ENCODE peak calls at places on chromosomes 6 and 20, in four cellular contexts. L is K562, P is SK-N-SH, N is GM12878. I is an unnamed sample.

GRCh38 chr6:139356924-139357323 is 17.5 kb downstream of the CITED2 start:
- DNase-seq in L (no peak), P (no peak), N (no peak), I (no peak)

GRCh38 chr20:61802721-61803311 is 262.9 kb downstream of the TAF4 start:
- DNase-seq in L (no peak), P (no peak), N (no peak), I (no peak)

GRCh38 chr20:44188752-44189151 is 1.8 kb upstream of the JPH2 start:
- DNase-seq in L (no peak), P (no peak), N (no peak), I (no peak)

GRCh38 chr20:51272392-51272791 is 249.5 kb upstream of the KCNG1 start:
- DNase-seq in L (no peak), P (no peak), N (no peak), I (no peak)

GRCh38 chr6:3165631-3166534 is 8.5 kb upstream of the TUBB2A start:
- DNase-seq in L (peak), P (no peak), N (no peak), I (no peak)

GRCh38 chr6:74259931-74260330 is 563.9 kb downstream of the CD109 start:
- DNase-seq in L (no peak), P (no peak), N (no peak), I (no peak)

GRCh38 chr6:121630716-121631115 is 195.3 kb downstream of the GJA1 start:
- DNase-seq in L (no peak), P (no peak), N (no peak), I (no peak)

GRCh38 chr6:55449219-55449618 is 122.0 kb downstream of the GFRAL start:
- DNase-seq in L (no peak), P (no peak), N (no peak), I (no peak)

GRCh38 chr6:46190889-46191288 is 20.1 kb upstream of the ENPP5 start:
- DNase-seq in L (no peak), P (no peak), N (no peak), I (no peak)

GRCh38 chr6:143176090-143177021 is 115.7 kb downstream of the AIG1 start:
- DNase-seq in L (peak), P (no peak), N (no peak), I (peak)

GRCh38 chr20:50283922-50284810 is 93.5 kb downstream of the CEBPB start:
- DNase-seq in L (no peak), P (no peak), N (no peak), I (no peak)

GRCh38 chr6:13415276-13415675 is 72.1 kb downstream of the GFOD1 start:
- DNase-seq in L (no peak), P (no peak), N (no peak), I (no peak)

DNA sequence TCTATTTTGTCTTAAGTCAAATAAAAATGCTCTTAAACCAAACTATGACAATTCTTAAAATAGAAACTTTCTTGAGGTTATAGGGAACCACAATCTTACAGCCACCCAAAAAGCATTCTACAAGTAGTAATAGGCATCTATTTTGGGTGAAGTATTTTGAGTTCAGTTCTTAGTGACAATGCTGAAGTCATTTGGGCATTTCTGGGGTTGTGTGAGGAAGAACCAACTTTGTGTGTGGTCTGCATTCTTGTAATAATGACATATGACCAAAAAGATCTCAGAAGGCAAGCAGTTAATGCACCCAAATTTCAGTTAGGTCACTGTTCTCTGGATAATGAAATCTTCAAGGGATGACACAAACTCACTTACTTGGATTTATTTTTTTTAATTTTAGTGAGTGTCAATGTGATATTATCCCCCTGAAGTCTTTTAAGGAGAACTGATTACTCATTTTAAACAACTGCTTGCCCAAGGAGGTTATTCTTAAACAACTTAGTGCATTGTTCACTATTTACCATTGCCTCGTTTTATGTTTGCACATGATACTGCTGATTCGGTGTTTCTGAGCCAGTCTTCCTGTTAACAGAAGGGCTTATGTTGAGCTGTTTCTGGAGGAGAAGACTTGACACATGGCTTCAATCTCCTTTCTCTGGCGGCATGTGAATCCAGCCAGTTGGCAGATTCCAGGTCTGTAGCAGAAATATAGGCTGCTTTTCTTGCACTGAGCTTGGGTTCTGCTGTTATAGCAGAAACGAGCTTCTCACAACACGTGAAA is 618.9 kb downstream of the BCKDHB start:
- DNase-seq in L (no peak), P (no peak), N (no peak), I (no peak)
- TF ChIP-seq NRF1 in L (no peak), P (no peak), N (no peak), I (no peak)

DNA sequence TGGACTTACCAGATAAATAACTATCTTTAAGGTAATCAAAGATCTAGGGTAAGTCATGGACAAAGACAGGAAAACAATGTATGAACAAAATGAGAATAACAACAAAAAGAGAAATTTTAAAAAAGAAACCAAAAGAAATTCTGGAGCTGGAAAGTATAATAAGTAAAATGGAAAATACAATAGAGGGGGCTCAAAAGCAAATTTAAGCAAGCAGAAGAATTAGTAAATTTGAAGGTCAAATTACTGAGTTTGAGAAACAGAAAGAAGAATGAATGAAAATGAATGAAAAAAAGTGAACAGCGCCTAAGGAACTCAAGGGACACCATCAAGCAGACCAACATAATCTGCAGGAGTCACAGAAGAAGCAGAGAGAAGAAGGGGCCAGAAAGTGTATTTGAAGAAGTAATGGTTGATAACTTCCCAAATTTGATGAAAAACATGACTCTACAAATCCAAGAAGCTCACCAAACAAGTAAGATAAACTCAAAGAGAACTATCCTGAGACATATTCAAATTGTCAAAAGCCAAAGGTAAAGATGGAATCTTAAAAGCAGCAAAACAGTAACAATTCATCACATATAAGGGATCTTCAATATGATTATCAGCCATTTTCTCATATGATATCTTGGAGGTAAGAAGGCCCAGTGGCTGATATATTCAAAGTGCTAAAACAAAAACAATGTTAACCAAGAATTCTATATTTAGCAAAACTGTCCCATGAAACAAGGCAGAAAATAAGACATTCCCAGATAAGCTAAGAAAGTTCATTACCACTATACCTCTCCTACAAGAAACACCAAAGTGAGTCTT is 218.5 kb downstream of the FOXC1 start:
- DNase-seq in L (no peak), P (no peak), N (no peak), I (no peak)
- TF ChIP-seq NRF1 in L (no peak), P (no peak), N (no peak), I (no peak)

GRCh38 chr6:34190504-34191122 is 44.7 kb upstream of the GRM4 start:
- DNase-seq in L (no peak), P (no peak), N (no peak), I (no peak)
- TF ChIP-seq NRF1 in L (no peak), P (no peak), N (no peak), I (no peak)

GRCh38 chr6:32462609-32463008 is 22.9 kb downstream of the HLA-DRA start:
- DNase-seq in L (no peak), P (no peak), N (peak), I (no peak)
- TF ChIP-seq NRF1 in L (peak), P (no peak), N (no peak), I (no peak)

GRCh38 chr6:154617175-154617574 is 106.7 kb upstream of the CNKSR3 start:
- DNase-seq in L (no peak), P (no peak), N (no peak), I (no peak)

GRCh38 chr6:154614641-154615040 is 104.2 kb upstream of the CNKSR3 start:
- DNase-seq in L (no peak), P (no peak), N (no peak), I (no peak)

GRCh38 chr6:154614101-154614500 is 103.6 kb upstream of the CNKSR3 start:
- DNase-seq in L (no peak), P (no peak), N (no peak), I (no peak)

GRCh38 chr6:154613137-154613676 is 102.7 kb upstream of the CNKSR3 start:
- DNase-seq in L (peak), P (no peak), N (no peak), I (no peak)

GRCh38 chr6:154615483-154616025 is 105.1 kb upstream of the CNKSR3 start:
- DNase-seq in L (peak), P (peak), N (no peak), I (no peak)
- TF ChIP-seq NRF1 in L (no peak), P (no peak), N (no peak), I (no peak)

GRCh38 chr6:35230950-35231349 is 17.2 kb downstream of the SCUBE3 start:
- DNase-seq in L (no peak), P (no peak), N (no peak), I (no peak)
- TF ChIP-seq NRF1 in L (no peak), P (no peak), N (no peak), I (no peak)

GRCh38 chr6:7910654-7911344 is at the start of gene TXNDC5:
- DNase-seq in L (peak), P (peak), N (no peak), I (peak)

GRCh38 chr6:7912024-7912423 is 1.4 kb upstream of the TXNDC5 start:
- DNase-seq in L (no peak), P (no peak), N (no peak), I (no peak)

GRCh38 chr6:7911345-7911725 is 747 bp upstream of the TXNDC5 start:
- DNase-seq in L (no peak), P (no peak), N (no peak), I (no peak)

GRCh38 chr6:7910298-7910653 is 312 bp downstream of the TXNDC5 start:
- DNase-seq in L (no peak), P (no peak), N (no peak), I (no peak)

GRCh38 chr6:7909323-7910276 is 988 bp downstream of the TXNDC5 start:
- DNase-seq in L (peak), P (peak), N (no peak), I (peak)
- TF ChIP-seq NRF1 in L (peak), P (no peak), N (no peak), I (no peak)

GRCh38 chr6:8435093-8435844 is at the start of gene SLC35B3:
- DNase-seq in L (peak), P (peak), N (peak), I (peak)
- TF ChIP-seq NRF1 in L (peak), P (peak), N (peak), I (peak)

DNA sequence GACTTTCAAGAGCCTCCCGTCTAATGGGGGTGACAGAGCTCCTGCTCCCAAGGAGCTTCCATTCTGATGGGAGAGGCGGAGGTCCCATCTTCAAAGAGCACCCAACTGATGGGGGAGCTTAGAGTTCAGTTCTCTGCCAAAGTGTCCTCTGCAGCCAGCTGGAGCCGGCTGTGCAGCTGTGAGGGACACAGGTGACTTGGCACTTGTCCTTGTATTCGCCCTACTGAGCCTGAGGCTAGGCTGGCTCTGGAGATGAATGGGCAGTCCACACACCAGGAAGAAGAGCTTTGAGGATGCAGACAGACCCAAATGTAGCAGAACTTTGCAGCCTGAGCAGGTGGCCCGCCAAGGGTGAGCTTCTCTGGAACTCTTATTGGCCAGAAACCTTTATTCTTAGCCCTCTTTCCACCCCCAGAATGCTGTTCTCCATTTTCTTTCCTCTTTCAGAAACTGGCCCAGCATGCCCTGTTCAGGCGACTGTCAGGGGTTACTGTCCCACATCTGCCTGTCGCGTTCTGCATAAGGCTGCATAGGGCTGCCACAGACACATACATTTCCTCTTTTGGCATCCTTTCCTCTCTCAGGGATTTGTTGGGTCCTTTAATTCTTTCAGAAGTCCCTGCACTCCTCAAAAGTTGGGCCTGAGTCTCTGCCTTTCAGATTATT is 108.7 kb upstream of the LRFN2 start:
- DNase-seq in L (no peak), P (no peak), N (no peak), I (no peak)
- TF ChIP-seq NRF1 in L (no peak), P (no peak), N (no peak), I (no peak)

I was measured in H1.